ENCODE peak calls at places on chromosomes 6 and 20, in four cellular contexts. H is HAP-1; D is NCI-H226; Q is effector CD4-positive, alpha-beta T cell. W is an unnamed sample.

GRCh38 chr6:38185244-38185643 is 365.7 kb downstream of the ZFAND3 start:
- DNase-seq in H (no peak), D (no peak), Q (no peak), W (no peak)

GRCh38 chr6:32941412-32941784 is 570 bp upstream of the HLA-DMB start:
- DNase-seq in H (peak; percentile 11), D (no peak), Q (peak; percentile 28), W (no peak)

GRCh38 chr20:58131581-58132142 is 96.8 kb downstream of the ANKRD60 start:
- DNase-seq in H (no peak), D (peak; percentile 27), Q (no peak), W (no peak)

GRCh38 chr6:45709834-45710233 is 305.8 kb downstream of the CLIC5 start:
- DNase-seq in H (no peak), D (no peak), Q (no peak), W (no peak)

GRCh38 chr6:19554356-19555225 is 282.6 kb upstream of the ID4 start:
- DNase-seq in H (no peak), D (no peak), Q (no peak), W (no peak)

GRCh38 chr6:108526739-108527174 is 34.0 kb upstream of the FOXO3 start:
- DNase-seq in H (no peak), D (no peak), Q (no peak), W (peak; percentile 41)

GRCh38 chr20:2849529-2849928 is 9.0 kb downstream of the VPS16 start:
- DNase-seq in H (no peak), D (no peak), Q (no peak), W (no peak)

GRCh38 chr6:38796850-38797249 is 81.7 kb downstream of the DNAH8 start:
- DNase-seq in H (no peak), D (no peak), Q (no peak), W (no peak)

GRCh38 chr6:24273471-24273870 is 84.4 kb downstream of the DCDC2 start:
- DNase-seq in H (no peak), D (no peak), Q (no peak), W (no peak)

GRCh38 chr6:43247115-43247999 is 4.1 kb downstream of the TTBK1 start:
- DNase-seq in H (peak; percentile 86), D (peak; percentile 70), Q (peak; percentile 76), W (peak; percentile 88)

GRCh38 chr20:47336013-47336754 is 20.3 kb downstream of the ZMYND8 start:
- DNase-seq in H (no peak), D (no peak), Q (no peak), W (peak; percentile 64)

GRCh38 chr6:150204705-150205472 is 62.0 kb downstream of the PPP1R14C start:
- DNase-seq in H (no peak), D (no peak), Q (no peak), W (no peak)

GRCh38 chr20:36836591-36837329 is 39.2 kb upstream of the TLDC2 start:
- DNase-seq in H (peak; percentile 91), D (no peak), Q (no peak), W (peak; percentile 60)

GRCh38 chr6:26104457-26105108 is 17.4 kb downstream of the HFE start:
- DNase-seq in H (peak; percentile 63), D (no peak), Q (no peak), W (no peak)

GRCh38 chr20:49853640-49854039 is 41.0 kb downstream of the SLC9A8 start:
- DNase-seq in H (no peak), D (peak; percentile 73), Q (no peak), W (peak; percentile 46)

GRCh38 chr20:25632940-25633790 is 9.4 kb upstream of the NANP start:
- DNase-seq in H (peak; percentile 27), D (peak; percentile 31), Q (no peak), W (no peak)

GRCh38 chr20:35823147-35823546 is 51.3 kb downstream of the PHF20 start:
- DNase-seq in H (peak; percentile 14), D (peak; percentile 83), Q (no peak), W (no peak)

GRCh38 chr6:142884214-142885035 is 60.6 kb downstream of the HIVEP2 start:
- DNase-seq in H (no peak), D (no peak), Q (no peak), W (no peak)

GRCh38 chr6:137202078-137202477 is 17.1 kb downstream of the IFNGR1 start:
- DNase-seq in H (peak; percentile 17), D (no peak), Q (no peak), W (no peak)

GRCh38 chr6:83152913-83153312 is 40.2 kb downstream of the PGM3 start:
- DNase-seq in H (no peak), D (no peak), Q (no peak), W (no peak)

GRCh38 chr6:146543211-146543939 is at the start of gene RAB32:
- DNase-seq in H (peak; percentile 64), D (peak; percentile 96), Q (no peak), W (peak; percentile 96)

GRCh38 chr6:90411292-90411781 is 114.7 kb upstream of the BACH2 start:
- DNase-seq in H (no peak), D (peak; percentile 98), Q (peak; percentile 49), W (no peak)

GRCh38 chr6:2480267-2480966 is 235.0 kb upstream of the GMDS start:
- DNase-seq in H (no peak), D (peak; percentile 29), Q (no peak), W (no peak)

GRCh38 chr20:53658973-53659372 is 65.3 kb upstream of the ZNF217 start:
- DNase-seq in H (no peak), D (no peak), Q (no peak), W (no peak)

GRCh38 chr6:108168980-108169800 is 3.4 kb downstream of the NR2E1 start:
- DNase-seq in H (no peak), D (no peak), Q (no peak), W (no peak)

GRCh38 chr6:142474446-142475289 is 172.9 kb downstream of the ADGRG6 start:
- DNase-seq in H (peak; percentile 74), D (peak; percentile 51), Q (no peak), W (peak; percentile 38)

W was measured in AG08396.